ENCODE peak calls at places on chromosomes 2 and 18, in four cellular contexts. One of them, this sample, is unnamed.

GRCh38 chr18:46452820-46453219 is 204.2 kb downstream of the LOXHD1 start:
- DNase-seq in K562: no peak
- DNase-seq in HepG2: no peak
- DNase-seq in H1: no peak
- DNase-seq in this sample: peak

GRCh38 chr2:68253211-68254068 is 1.1 kb upstream of the PPP3R1 start:
- DNase-seq in K562: no peak
- DNase-seq in H1: no peak
- DNase-seq in HepG2: peak
- DNase-seq in this sample: no peak

GRCh38 chr2:38037757-38038615 is 38.0 kb downstream of the CYP1B1 start:
- DNase-seq in HepG2: no peak
- DNase-seq in H1: peak
- DNase-seq in K562: no peak
- DNase-seq in this sample: no peak

GRCh38 chr2:236054661-236055060 is 113.5 kb downstream of the GBX2 start:
- DNase-seq in K562: no peak
- DNase-seq in H1: no peak
- DNase-seq in HepG2: no peak
- DNase-seq in this sample: no peak

GRCh38 chr18:33710269-33710668 is 132.2 kb downstream of the ASXL3 start:
- DNase-seq in K562: no peak
- DNase-seq in HepG2: no peak
- DNase-seq in H1: no peak
- DNase-seq in this sample: no peak

GRCh38 chr2:213166109-213166508 is 14.7 kb upstream of the IKZF2 start:
- DNase-seq in H1: no peak
- DNase-seq in K562: no peak
- DNase-seq in HepG2: no peak
- DNase-seq in this sample: no peak

GRCh38 chr2:79994161-79994560 is 310.4 kb downstream of the LRRTM1 start:
- DNase-seq in HepG2: no peak
- DNase-seq in K562: no peak
- DNase-seq in H1: no peak
- DNase-seq in this sample: no peak

GRCh38 chr18:39489426-39489825 is 1923.8 kb upstream of the CELF4 start:
- DNase-seq in H1: no peak
- DNase-seq in HepG2: no peak
- DNase-seq in K562: no peak
- DNase-seq in this sample: no peak

GRCh38 chr2:69138793-69139510 is 126.0 kb downstream of the ANTXR1 start:
- DNase-seq in K562: no peak
- DNase-seq in H1: no peak
- DNase-seq in HepG2: no peak
- DNase-seq in this sample: peak

GRCh38 chr2:230905448-230906430 is 19.3 kb downstream of the GPR55 start:
- DNase-seq in HepG2: peak
- DNase-seq in H1: no peak
- DNase-seq in K562: no peak
- DNase-seq in this sample: peak

GRCh38 chr2:208269091-208269490 is 3.0 kb downstream of the PIKFYVE start:
- DNase-seq in HepG2: peak
- DNase-seq in K562: peak
- DNase-seq in H1: no peak
- DNase-seq in this sample: no peak

GRCh38 chr2:170530284-170530745 is 184.8 kb upstream of the SP5 start:
- DNase-seq in HepG2: peak
- DNase-seq in K562: no peak
- DNase-seq in H1: peak
- DNase-seq in this sample: no peak

GRCh38 chr2:217934321-217935131 is 68.3 kb downstream of the TNS1 start:
- DNase-seq in HepG2: no peak
- DNase-seq in K562: no peak
- DNase-seq in H1: no peak
- DNase-seq in this sample: no peak

GRCh38 chr2:217858519-217859466 is 144.0 kb downstream of the TNS1 start:
- DNase-seq in H1: no peak
- DNase-seq in HepG2: peak
- DNase-seq in K562: peak
- DNase-seq in this sample: no peak

GRCh38 chr2:192657364-192657763 is 462.6 kb upstream of the TMEFF2 start:
- DNase-seq in HepG2: no peak
- DNase-seq in K562: no peak
- DNase-seq in H1: no peak
- DNase-seq in this sample: no peak

GRCh38 chr2:18178736-18179349 is 300.4 kb downstream of the KCNS3 start:
- DNase-seq in H1: peak
- DNase-seq in K562: peak
- DNase-seq in HepG2: peak
- DNase-seq in this sample: peak

GRCh38 chr2:75592028-75592427 is 31.3 kb upstream of the EVA1A start:
- DNase-seq in H1: no peak
- DNase-seq in HepG2: peak
- DNase-seq in K562: no peak
- DNase-seq in this sample: peak

GRCh38 chr2:236178921-236179652 is 10.9 kb upstream of the GBX2 start:
- DNase-seq in H1: no peak
- DNase-seq in K562: no peak
- DNase-seq in HepG2: no peak
- DNase-seq in this sample: no peak

GRCh38 chr2:43184339-43184895 is 42.0 kb downstream of the ZFP36L2 start:
- DNase-seq in K562: peak
- DNase-seq in H1: no peak
- DNase-seq in HepG2: peak
- DNase-seq in this sample: peak

GRCh38 chr18:48931680-48932461 is 18.9 kb downstream of the SMAD7 start:
- DNase-seq in K562: no peak
- DNase-seq in HepG2: no peak
- DNase-seq in H1: no peak
- DNase-seq in this sample: no peak

GRCh38 chr2:237061356-237061755 is 24.3 kb upstream of the COPS8 start:
- DNase-seq in H1: no peak
- DNase-seq in K562: no peak
- DNase-seq in HepG2: no peak
- DNase-seq in this sample: no peak

GRCh38 chr18:404061-404460 is 96.4 kb downstream of the COLEC12 start:
- DNase-seq in H1: no peak
- DNase-seq in K562: no peak
- DNase-seq in HepG2: no peak
- DNase-seq in this sample: no peak

GRCh38 chr2:195559431-195559914 is 97.6 kb upstream of the SLC39A10 start:
- DNase-seq in K562: no peak
- DNase-seq in H1: no peak
- DNase-seq in HepG2: no peak
- DNase-seq in this sample: no peak

GRCh38 chr2:158999458-158999857 is 31.0 kb downstream of the TANC1 start:
- DNase-seq in H1: no peak
- DNase-seq in K562: no peak
- DNase-seq in HepG2: peak
- DNase-seq in this sample: no peak

GRCh38 chr2:219824996-219825395 is 197.6 kb downstream of the SLC4A3 start:
- DNase-seq in H1: no peak
- DNase-seq in K562: no peak
- DNase-seq in HepG2: no peak
- DNase-seq in this sample: no peak

GRCh38 chr2:71884303-71885042 is 263.2 kb downstream of the CYP26B1 start:
- DNase-seq in K562: no peak
- DNase-seq in HepG2: no peak
- DNase-seq in H1: peak
- DNase-seq in this sample: no peak

GRCh38 chr2:203623104-203623503 is 83.3 kb upstream of the CD28 start:
- DNase-seq in H1: no peak
- DNase-seq in HepG2: no peak
- DNase-seq in K562: no peak
- DNase-seq in this sample: no peak

GRCh38 chr2:39435974-39436591 is 1.0 kb downstream of the MAP4K3 start:
- DNase-seq in HepG2: peak
- DNase-seq in H1: no peak
- DNase-seq in K562: peak
- DNase-seq in this sample: no peak

GRCh38 chr2:66495788-66496640 is 61.1 kb downstream of the MEIS1 start:
- DNase-seq in K562: peak
- DNase-seq in HepG2: peak
- DNase-seq in H1: no peak
- DNase-seq in this sample: no peak

DNA sequence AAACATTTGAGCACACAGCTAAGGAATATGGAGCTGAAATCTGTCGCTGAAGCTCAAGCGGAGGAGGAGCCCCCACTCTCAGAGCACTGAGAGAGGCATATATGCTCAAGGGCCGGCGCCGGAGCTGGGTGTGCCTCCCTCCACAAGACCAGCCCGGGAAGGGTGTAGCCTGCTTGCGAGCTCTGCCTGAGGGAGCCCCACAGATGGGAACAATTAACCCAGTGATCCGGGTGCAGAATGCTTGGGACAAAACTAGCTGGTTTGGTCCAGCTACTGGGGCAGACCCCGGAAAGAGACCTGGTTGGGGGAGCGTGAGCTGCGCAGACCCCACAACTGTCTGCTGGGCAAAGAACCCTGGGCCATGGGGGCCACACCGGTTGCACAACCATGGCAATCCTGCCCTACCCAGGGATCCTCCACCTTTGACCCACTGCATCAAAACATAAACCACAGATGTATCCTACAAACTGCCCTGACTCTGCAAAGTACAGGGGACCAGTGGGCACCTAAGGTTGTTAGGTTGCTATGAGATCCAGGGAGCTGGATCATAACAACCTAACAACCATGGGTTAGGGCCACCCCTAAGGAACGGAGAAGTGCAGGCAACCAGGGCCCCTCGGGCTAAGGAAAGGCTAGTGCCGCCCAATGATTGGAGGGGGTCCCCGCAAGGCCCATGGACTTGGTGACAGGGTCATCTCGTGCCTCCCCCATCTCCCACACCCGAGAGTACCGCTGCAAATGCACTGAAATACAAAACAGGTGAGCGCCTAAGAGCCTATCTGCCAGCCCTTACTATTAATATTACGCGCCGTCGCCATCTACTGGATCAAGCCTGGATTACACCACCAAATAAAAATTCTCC is 53.4 kb upstream of the SCN1A start:
- DNase-seq in HepG2: peak
- DNase-seq in H1: peak
- DNase-seq in K562: peak
- DNase-seq in this sample: peak
- TF ChIP-seq FOSL1 in HepG2: no peak
- TF ChIP-seq FOSL1 in H1: no peak
- TF ChIP-seq FOSL1 in K562: no peak
- TF ChIP-seq FOSL1 in this sample: no peak

GRCh38 chr2:172099472-172100079 is 3.1 kb downstream of the DLX2 start:
- DNase-seq in K562: no peak
- DNase-seq in H1: no peak
- DNase-seq in HepG2: no peak
- DNase-seq in this sample: no peak

GRCh38 chr2:172102159-172102857 is 392 bp downstream of the DLX2 start:
- DNase-seq in HepG2: no peak
- DNase-seq in K562: no peak
- DNase-seq in H1: no peak
- DNase-seq in this sample: no peak

GRCh38 chr2:172100080-172101007 is 2.4 kb downstream of the DLX2 start:
- DNase-seq in HepG2: no peak
- DNase-seq in K562: no peak
- DNase-seq in H1: peak
- DNase-seq in this sample: no peak

GRCh38 chr2:172101707-172102158 is 967 bp downstream of the DLX2 start:
- DNase-seq in H1: no peak
- DNase-seq in K562: no peak
- DNase-seq in HepG2: no peak
- DNase-seq in this sample: no peak

DNA sequence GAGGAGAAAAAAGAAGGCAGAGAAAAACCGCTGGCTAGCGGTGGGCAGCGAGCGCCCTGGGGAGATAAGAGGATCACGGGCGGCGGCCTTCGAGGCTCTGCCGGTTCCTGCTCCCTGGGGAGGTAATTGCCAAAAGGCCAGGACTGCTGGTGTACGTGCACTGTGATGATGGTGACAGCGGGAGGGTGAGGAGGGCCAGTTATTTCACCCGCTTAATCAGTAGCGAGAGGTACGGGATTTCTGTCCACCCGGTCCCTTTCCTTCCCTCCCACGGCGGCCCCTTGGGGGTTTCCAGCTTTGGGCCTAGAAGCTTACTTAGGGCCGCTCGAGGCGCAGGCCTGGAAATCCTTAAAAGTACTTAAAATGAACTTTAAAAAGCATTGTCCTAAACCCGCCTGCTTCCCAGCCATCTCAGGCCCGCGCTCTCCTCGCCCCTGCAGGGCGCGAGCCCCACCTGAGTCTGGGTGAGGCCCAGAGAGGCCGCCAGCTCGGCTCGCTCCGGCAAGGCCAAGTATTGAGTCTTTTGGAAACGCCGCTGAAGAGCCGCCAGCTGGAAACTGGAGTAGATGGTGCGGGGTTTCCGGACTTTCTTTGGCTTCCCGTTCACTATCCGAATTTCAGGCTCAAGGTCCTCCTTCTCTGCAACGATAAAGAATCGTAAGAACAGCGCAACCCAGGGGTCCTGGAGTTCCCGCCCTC is 1.5 kb downstream of the DLX2 start:
- DNase-seq in K562: no peak
- DNase-seq in H1: peak
- DNase-seq in HepG2: no peak
- DNase-seq in this sample: no peak
- TF ChIP-seq EZH2 in K562: no peak
- TF ChIP-seq EZH2 in H1: peak
- TF ChIP-seq EZH2 in HepG2: no peak
- TF ChIP-seq EZH2 in this sample: no peak

DNA sequence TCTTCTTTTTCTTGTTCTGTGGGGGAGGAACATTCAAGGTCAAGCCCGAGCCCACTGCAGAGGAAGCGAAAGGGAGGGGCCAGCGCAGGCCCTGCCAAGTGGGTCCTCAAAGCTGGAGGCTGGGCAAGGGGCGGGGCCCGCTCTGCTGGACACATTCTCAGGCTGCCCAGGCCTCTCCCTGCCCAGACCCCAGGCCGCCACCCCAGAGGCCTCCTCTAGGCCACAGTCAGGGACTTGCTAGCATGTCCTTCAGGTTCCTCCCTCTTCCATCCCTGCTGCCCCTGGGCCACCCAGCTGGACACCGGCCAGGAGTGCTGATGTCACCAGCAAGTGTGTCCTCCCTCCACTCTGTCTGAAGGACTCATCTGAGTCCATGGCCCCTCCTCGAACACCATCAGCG is 44.1 kb downstream of the KIF1A start:
- DNase-seq in K562: no peak
- DNase-seq in HepG2: no peak
- DNase-seq in H1: no peak
- DNase-seq in this sample: no peak
- TF ChIP-seq SRF in K562: no peak
- TF ChIP-seq SRF in HepG2: no peak
- TF ChIP-seq SRF in H1: no peak
- TF ChIP-seq SRF in this sample: no peak

GRCh38 chr2:100742884-100743283 is 77.1 kb upstream of the NPAS2 start:
- DNase-seq in K562: no peak
- DNase-seq in H1: no peak
- DNase-seq in HepG2: peak
- DNase-seq in this sample: no peak
- TF ChIP-seq FOSL1 in K562: no peak
- TF ChIP-seq FOSL1 in H1: no peak
- TF ChIP-seq FOSL1 in HepG2: no peak
- TF ChIP-seq FOSL1 in this sample: no peak

This sample was measured in HCT116.